ENCODE peak calls at places on chromosomes 13 and 19, in five cellular contexts. O, S, L, G and C are unnamed samples. For H3K4me1, the result is how much of the 10 kb centered on the place peaks cover.

GRCh38 chr19:55632463-55632834 is 8.1 kb upstream of the ZNF784 start:
- DNase-seq in O (peak), S (peak), L (peak), G (peak), C (peak)

GRCh38 chr19:21498651-21499050 is 6.8 kb upstream of the ZNF429 start:
- DNase-seq in O (no peak), S (no peak), L (peak), G (no peak), C (no peak)

GRCh38 chr13:99367106-99367616 is 60.0 kb upstream of the GPR183 start:
- DNase-seq in O (no peak), S (no peak), L (no peak), G (no peak), C (no peak)

GRCh38 chr13:39612023-39612637 is 9.1 kb upstream of the LHFPL6 start:
- DNase-seq in O (peak), S (peak), L (peak), G (peak), C (no peak)

GRCh38 chr19:51203941-51204720 is 20.7 kb upstream of the CD33 start:
- DNase-seq in O (no peak), S (no peak), L (no peak), G (no peak), C (no peak)

GRCh38 chr19:51977346-51977745 is 9.3 kb downstream of the ZNF350 start:
- DNase-seq in O (no peak), S (no peak), L (no peak), G (no peak), C (no peak)

GRCh38 chr13:51000576-51001260 is 91.1 kb downstream of the RNASEH2B start:
- DNase-seq in O (no peak), S (peak), L (peak), G (peak), C (no peak)

GRCh38 chr19:19711934-19712828 is 20.7 kb downstream of the ZNF14 start:
- DNase-seq in O (no peak), S (no peak), L (no peak), G (no peak), C (no peak)

GRCh38 chr19:22257381-22257780 is 28.9 kb upstream of the ZNF729 start:
- DNase-seq in O (no peak), S (no peak), L (no peak), G (no peak), C (no peak)

GRCh38 chr19:29098863-29099481 is 114.0 kb downstream of the UQCRFS1 start:
- DNase-seq in O (no peak), S (peak), L (peak), G (peak), C (peak)

GRCh38 chr19:10107254-10107653 is 1.1 kb downstream of the PPAN start:
- DNase-seq in O (no peak), S (no peak), L (no peak), G (no peak), C (no peak)

GRCh38 chr13:104422668-104423067 is 1356.5 kb upstream of the SLC10A2 start:
- DNase-seq in O (no peak), S (no peak), L (no peak), G (no peak), C (no peak)

GRCh38 chr19:30116984-30117555 is 175.0 kb downstream of the URI1 start:
- DNase-seq in O (no peak), S (no peak), L (no peak), G (no peak), C (no peak)

GRCh38 chr19:13840751-13841338 is 36.1 kb upstream of the NANOS3 start:
- DNase-seq in O (no peak), S (no peak), L (no peak), G (no peak), C (no peak)
- H3K4me1 ChIP-seq in O (under half), S (under half), L (under half), G (under half), C (under half)

GRCh38 chr13:33275916-33276315 is 9.6 kb downstream of the STARD13 start:
- DNase-seq in O (no peak), S (no peak), L (peak), G (no peak), C (no peak)
- H3K4me1 ChIP-seq in O (under half), S (half or more), L (under half), G (under half), C (half or more)

DNA sequence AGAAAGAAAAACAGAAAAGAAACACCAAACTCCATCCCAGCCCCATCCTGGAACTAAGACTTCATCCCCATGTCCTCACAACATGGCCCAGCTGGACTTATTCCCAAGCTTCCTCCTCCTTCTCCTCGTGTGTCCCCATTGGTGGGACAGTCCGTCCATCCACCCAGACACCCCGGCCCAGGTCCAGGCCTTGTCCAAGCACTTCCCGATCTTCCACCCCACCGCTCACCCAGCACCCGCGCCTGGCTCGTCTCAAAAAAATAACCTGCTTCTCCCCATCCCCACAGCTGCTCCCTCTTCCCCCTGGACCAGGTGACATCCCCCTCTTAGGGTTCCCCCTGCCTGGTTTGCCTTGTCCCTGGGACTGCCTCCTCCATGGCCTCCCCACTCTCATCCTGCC is 1.4 kb upstream of the FCER2 start:
- DNase-seq in O (no peak), S (no peak), L (no peak), G (no peak), C (no peak)
- H3K4me1 ChIP-seq in O (under half), S (under half), L (under half), G (under half), C (under half)

GRCh38 chr13:114073881-114074551 is 58.4 kb downstream of the RASA3 start:
- DNase-seq in O (no peak), S (no peak), L (no peak), G (no peak), C (no peak)

GRCh38 chr13:114072421-114072820 is 60.0 kb downstream of the RASA3 start:
- DNase-seq in O (no peak), S (no peak), L (no peak), G (no peak), C (no peak)

GRCh38 chr13:114077121-114077937 is 55.1 kb downstream of the RASA3 start:
- DNase-seq in O (no peak), S (no peak), L (no peak), G (no peak), C (no peak)

GRCh38 chr13:114076329-114076761 is 56.1 kb downstream of the RASA3 start:
- DNase-seq in O (no peak), S (no peak), L (no peak), G (no peak), C (no peak)

GRCh38 chr13:114074671-114075315 is 57.6 kb downstream of the RASA3 start:
- DNase-seq in O (no peak), S (no peak), L (no peak), G (no peak), C (no peak)
- H3K4me1 ChIP-seq in O (under half), S (under half), L (under half), G (under half), C (under half)

GRCh38 chr13:95113601-95114000 is 187.7 kb downstream of the ABCC4 start:
- DNase-seq in O (no peak), S (no peak), L (no peak), G (no peak), C (no peak)

GRCh38 chr13:95112883-95113282 is 188.4 kb downstream of the ABCC4 start:
- DNase-seq in O (no peak), S (no peak), L (no peak), G (no peak), C (no peak)

GRCh38 chr13:95118541-95119324 is 182.5 kb downstream of the ABCC4 start:
- DNase-seq in O (no peak), S (no peak), L (no peak), G (no peak), C (no peak)

GRCh38 chr13:95117092-95117491 is 184.2 kb downstream of the ABCC4 start:
- DNase-seq in O (no peak), S (no peak), L (no peak), G (no peak), C (no peak)

DNA sequence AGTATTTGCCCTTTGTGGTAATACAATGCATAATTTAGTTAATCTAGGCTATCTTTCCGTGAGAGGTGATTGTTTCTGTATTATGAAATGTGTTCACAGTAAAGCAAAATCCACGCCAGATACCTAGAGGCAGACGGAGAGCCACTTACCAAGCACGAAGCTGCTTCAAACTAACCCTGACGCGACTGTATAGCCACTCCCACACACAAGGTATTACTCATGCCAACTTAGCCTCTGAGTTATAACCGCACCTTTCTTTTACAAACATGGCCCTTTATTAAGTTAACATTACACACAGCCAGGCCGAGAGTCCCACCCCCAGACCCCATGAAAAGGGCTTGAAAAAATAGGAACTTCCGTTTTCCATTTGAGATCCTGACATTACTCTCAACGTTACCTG is 185.7 kb downstream of the ABCC4 start:
- DNase-seq in O (no peak), S (no peak), L (peak), G (peak), C (no peak)
- H3K4me1 ChIP-seq in O (under half), S (under half), L (under half), G (under half), C (under half)

GRCh38 chr19:46603752-46604241 is 2.7 kb downstream of the CALM3 start:
- DNase-seq in O (peak), S (no peak), L (no peak), G (no peak), C (no peak)

GRCh38 chr19:46605356-46605821 is 4.3 kb downstream of the CALM3 start:
- DNase-seq in O (no peak), S (no peak), L (no peak), G (no peak), C (no peak)

GRCh38 chr19:46603195-46603637 is 2.1 kb downstream of the CALM3 start:
- DNase-seq in O (peak), S (no peak), L (no peak), G (peak), C (no peak)

GRCh38 chr19:46606019-46606418 is 4.9 kb downstream of the CALM3 start:
- DNase-seq in O (no peak), S (no peak), L (no peak), G (peak), C (no peak)

DNA sequence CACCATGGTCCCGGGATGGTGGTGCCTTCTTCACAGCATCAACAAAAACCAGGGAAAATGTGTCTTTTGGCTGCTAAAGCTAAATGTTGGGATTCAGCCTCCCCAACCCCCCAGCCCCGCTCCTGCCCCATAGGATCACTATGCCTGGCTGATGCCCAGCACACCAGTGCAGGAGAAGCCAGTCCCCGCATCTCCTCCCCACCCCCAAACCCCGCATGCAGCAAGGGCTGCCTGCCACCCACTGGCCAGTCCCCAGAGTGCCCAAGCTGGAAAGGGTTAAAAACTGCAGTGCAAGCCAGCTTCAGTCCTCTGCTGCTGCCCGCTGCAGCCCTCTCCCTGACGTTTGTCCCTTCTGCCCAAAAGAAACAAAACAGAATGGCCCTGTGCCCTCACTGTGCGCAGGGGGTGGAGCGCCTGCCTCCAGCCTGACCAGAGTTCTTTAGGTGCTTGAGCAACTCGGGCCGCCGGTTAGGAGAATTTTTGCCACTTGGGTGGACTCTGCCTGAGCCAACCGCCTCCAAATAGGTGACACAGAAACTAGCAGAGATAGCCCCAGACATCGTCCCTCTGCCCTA is 3.7 kb downstream of the CALM3 start:
- DNase-seq in O (peak), S (no peak), L (no peak), G (no peak), C (no peak)
- H3K4me1 ChIP-seq in O (under half), S (under half), L (under half), G (under half), C (half or more)

DNA sequence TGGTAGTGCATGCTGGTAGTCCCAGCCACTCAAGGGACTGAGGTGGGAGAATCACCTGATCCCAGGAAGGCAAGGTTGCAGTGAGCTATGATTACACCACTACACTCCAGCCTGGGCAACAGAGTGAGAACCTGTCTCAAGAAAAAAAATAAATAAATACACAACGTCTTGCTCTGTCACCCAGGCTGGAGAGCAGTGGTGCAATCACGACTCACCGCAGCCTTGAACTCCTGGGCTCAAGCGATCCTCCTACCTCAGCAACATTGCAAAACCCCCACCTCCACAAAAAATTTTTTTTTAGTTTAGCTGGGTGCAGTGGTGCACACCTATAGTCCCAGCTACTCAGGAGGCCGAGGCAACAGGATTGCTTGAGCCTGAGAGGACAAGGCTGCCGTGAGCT is 8.8 kb downstream of the TPM4 start:
- DNase-seq in O (no peak), S (no peak), L (no peak), G (no peak), C (no peak)
- H3K4me1 ChIP-seq in O (under half), S (under half), L (under half), G (under half), C (under half)

GRCh38 chr19:3167533-3168272 is 10.9 kb upstream of the S1PR4 start:
- DNase-seq in O (no peak), S (no peak), L (no peak), G (no peak), C (no peak)
- H3K4me1 ChIP-seq in O (under half), S (under half), L (under half), G (under half), C (under half)